ENCODE peak calls at places on chromosomes 16 and 17, in five cellular contexts. One of them, this sample, is unnamed.

GRCh38 chr17:65485388-65486299 is 75.8 kb downstream of the AXIN2 start:
- DNase-seq in dorsolateral prefrontal cortex: peak
- DNase-seq in uterus: no peak
- DNase-seq in RWPE1: no peak
- DNase-seq in suprapubic skin: no peak
- DNase-seq in this sample: no peak

GRCh38 chr16:17885659-17886200 is 415.0 kb upstream of the XYLT1 start:
- DNase-seq in dorsolateral prefrontal cortex: no peak
- DNase-seq in RWPE1: no peak
- DNase-seq in uterus: no peak
- DNase-seq in suprapubic skin: no peak
- DNase-seq in this sample: no peak

GRCh38 chr16:27238016-27238587 is 30.5 kb downstream of the NSMCE1 start:
- DNase-seq in suprapubic skin: peak
- DNase-seq in dorsolateral prefrontal cortex: peak
- DNase-seq in RWPE1: no peak
- DNase-seq in uterus: peak
- DNase-seq in this sample: peak

GRCh38 chr17:27982688-27983087 is 59.8 kb upstream of the NLK start:
- DNase-seq in dorsolateral prefrontal cortex: no peak
- DNase-seq in suprapubic skin: no peak
- DNase-seq in uterus: no peak
- DNase-seq in RWPE1: no peak
- DNase-seq in this sample: no peak

GRCh38 chr17:20315821-20316220 is 151.5 kb downstream of the LGALS9B start:
- DNase-seq in suprapubic skin: no peak
- DNase-seq in uterus: no peak
- DNase-seq in RWPE1: no peak
- DNase-seq in dorsolateral prefrontal cortex: no peak
- DNase-seq in this sample: no peak

GRCh38 chr16:14172200-14172805 is 101.2 kb downstream of the MRTFB start:
- DNase-seq in suprapubic skin: no peak
- DNase-seq in uterus: no peak
- DNase-seq in dorsolateral prefrontal cortex: no peak
- DNase-seq in RWPE1: no peak
- DNase-seq in this sample: no peak

GRCh38 chr16:8522757-8523156 is 67.6 kb downstream of the TMEM114 start:
- DNase-seq in RWPE1: no peak
- DNase-seq in suprapubic skin: no peak
- DNase-seq in uterus: no peak
- DNase-seq in dorsolateral prefrontal cortex: no peak
- DNase-seq in this sample: no peak

GRCh38 chr17:64641499-64641898 is 20.6 kb downstream of the SMURF2 start:
- DNase-seq in dorsolateral prefrontal cortex: no peak
- DNase-seq in uterus: no peak
- DNase-seq in RWPE1: no peak
- DNase-seq in suprapubic skin: no peak
- DNase-seq in this sample: no peak

GRCh38 chr17:75036643-75037268 is 10.0 kb downstream of the ATP5PD start:
- DNase-seq in uterus: peak
- DNase-seq in RWPE1: peak
- DNase-seq in dorsolateral prefrontal cortex: peak
- DNase-seq in suprapubic skin: peak
- DNase-seq in this sample: peak

GRCh38 chr16:30786936-30787612 is at the start of gene ZNF629:
- DNase-seq in uterus: peak
- DNase-seq in suprapubic skin: no peak
- DNase-seq in RWPE1: peak
- DNase-seq in dorsolateral prefrontal cortex: peak
- DNase-seq in this sample: peak

GRCh38 chr17:56593741-56594527 is 435 bp downstream of the NOG start:
- DNase-seq in suprapubic skin: no peak
- DNase-seq in dorsolateral prefrontal cortex: peak
- DNase-seq in RWPE1: peak
- DNase-seq in uterus: no peak
- DNase-seq in this sample: no peak

GRCh38 chr16:85754403-85754802 is 3.5 kb upstream of the C16orf74 start:
- DNase-seq in dorsolateral prefrontal cortex: no peak
- DNase-seq in RWPE1: no peak
- DNase-seq in uterus: no peak
- DNase-seq in suprapubic skin: no peak
- DNase-seq in this sample: no peak

GRCh38 chr17:31488264-31488981 is 96.9 kb downstream of the RAB11FIP4 start:
- DNase-seq in dorsolateral prefrontal cortex: no peak
- DNase-seq in RWPE1: peak
- DNase-seq in uterus: no peak
- DNase-seq in suprapubic skin: no peak
- DNase-seq in this sample: no peak

GRCh38 chr16:75081179-75081859 is 35.3 kb downstream of the LDHD start:
- DNase-seq in RWPE1: no peak
- DNase-seq in dorsolateral prefrontal cortex: no peak
- DNase-seq in suprapubic skin: no peak
- DNase-seq in uterus: no peak
- DNase-seq in this sample: no peak

GRCh38 chr17:44970136-44970737 is 2.1 kb upstream of the C1QL1 start:
- DNase-seq in suprapubic skin: no peak
- DNase-seq in dorsolateral prefrontal cortex: peak
- DNase-seq in uterus: peak
- DNase-seq in RWPE1: no peak
- DNase-seq in this sample: no peak

GRCh38 chr16:49556252-49557069 is 182.9 kb downstream of the C16orf78 start:
- DNase-seq in RWPE1: peak
- DNase-seq in suprapubic skin: no peak
- DNase-seq in uterus: no peak
- DNase-seq in dorsolateral prefrontal cortex: no peak
- DNase-seq in this sample: no peak

GRCh38 chr16:3443108-3444031 is at the start of the genes NAA60 and ZNF597:
- DNase-seq in uterus: peak
- DNase-seq in RWPE1: peak
- DNase-seq in dorsolateral prefrontal cortex: peak
- DNase-seq in suprapubic skin: peak
- DNase-seq in this sample: peak

GRCh38 chr17:57559634-57560387 is 185.3 kb downstream of the CCDC182 start:
- DNase-seq in uterus: no peak
- DNase-seq in suprapubic skin: no peak
- DNase-seq in dorsolateral prefrontal cortex: no peak
- DNase-seq in RWPE1: no peak
- DNase-seq in this sample: no peak

GRCh38 chr16:30997887-30998711 is 12.3 kb downstream of the STX1B start:
- DNase-seq in RWPE1: peak
- DNase-seq in suprapubic skin: no peak
- DNase-seq in dorsolateral prefrontal cortex: no peak
- DNase-seq in uterus: peak
- DNase-seq in this sample: peak

GRCh38 chr17:45016823-45017222 is 34.6 kb downstream of the DCAKD start:
- DNase-seq in dorsolateral prefrontal cortex: no peak
- DNase-seq in RWPE1: no peak
- DNase-seq in uterus: no peak
- DNase-seq in suprapubic skin: no peak
- DNase-seq in this sample: no peak

GRCh38 chr16:67760206-67760605 is 41.1 kb upstream of the GFOD2 start:
- DNase-seq in suprapubic skin: no peak
- DNase-seq in RWPE1: no peak
- DNase-seq in dorsolateral prefrontal cortex: no peak
- DNase-seq in uterus: no peak
- DNase-seq in this sample: no peak

GRCh38 chr17:39611441-39612112 is 3.9 kb upstream of the NEUROD2 start:
- DNase-seq in RWPE1: no peak
- DNase-seq in uterus: no peak
- DNase-seq in dorsolateral prefrontal cortex: no peak
- DNase-seq in suprapubic skin: no peak
- DNase-seq in this sample: no peak

GRCh38 chr16:13811834-13812233 is 108.1 kb upstream of the ERCC4 start:
- DNase-seq in RWPE1: no peak
- DNase-seq in suprapubic skin: no peak
- DNase-seq in uterus: no peak
- DNase-seq in dorsolateral prefrontal cortex: no peak
- DNase-seq in this sample: no peak

GRCh38 chr16:5018791-5019190 is 14.9 kb downstream of the NAGPA start:
- DNase-seq in suprapubic skin: no peak
- DNase-seq in RWPE1: no peak
- DNase-seq in dorsolateral prefrontal cortex: no peak
- DNase-seq in uterus: no peak
- DNase-seq in this sample: no peak

GRCh38 chr16:51193879-51194278 is 42.8 kb upstream of the SALL1 start:
- DNase-seq in uterus: no peak
- DNase-seq in dorsolateral prefrontal cortex: no peak
- DNase-seq in suprapubic skin: no peak
- DNase-seq in RWPE1: no peak
- DNase-seq in this sample: no peak

GRCh38 chr17:17609121-17609520 is 17.6 kb upstream of the PEMT start:
- DNase-seq in uterus: no peak
- DNase-seq in RWPE1: peak
- DNase-seq in dorsolateral prefrontal cortex: no peak
- DNase-seq in suprapubic skin: no peak
- DNase-seq in this sample: no peak

GRCh38 chr17:17612085-17613022 is 20.8 kb upstream of the PEMT start:
- DNase-seq in uterus: no peak
- DNase-seq in suprapubic skin: no peak
- DNase-seq in dorsolateral prefrontal cortex: no peak
- DNase-seq in RWPE1: no peak
- DNase-seq in this sample: no peak

GRCh38 chr17:17613708-17614114 is 22.2 kb upstream of the PEMT start:
- DNase-seq in uterus: peak
- DNase-seq in dorsolateral prefrontal cortex: no peak
- DNase-seq in RWPE1: peak
- DNase-seq in suprapubic skin: no peak
- DNase-seq in this sample: peak
- TF ChIP-seq CTCF in uterus: peak
- TF ChIP-seq CTCF in dorsolateral prefrontal cortex: peak
- TF ChIP-seq CTCF in RWPE1: peak
- TF ChIP-seq CTCF in suprapubic skin: peak
- TF ChIP-seq CTCF in this sample: no peak

GRCh38 chr17:42388381-42389134 is at the start of gene STAT3:
- DNase-seq in RWPE1: peak
- DNase-seq in uterus: peak
- DNase-seq in dorsolateral prefrontal cortex: peak
- DNase-seq in suprapubic skin: peak
- DNase-seq in this sample: peak
- TF ChIP-seq CTCF in RWPE1: no peak
- TF ChIP-seq CTCF in uterus: peak
- TF ChIP-seq CTCF in dorsolateral prefrontal cortex: peak
- TF ChIP-seq CTCF in suprapubic skin: no peak
- TF ChIP-seq CTCF in this sample: no peak

DNA sequence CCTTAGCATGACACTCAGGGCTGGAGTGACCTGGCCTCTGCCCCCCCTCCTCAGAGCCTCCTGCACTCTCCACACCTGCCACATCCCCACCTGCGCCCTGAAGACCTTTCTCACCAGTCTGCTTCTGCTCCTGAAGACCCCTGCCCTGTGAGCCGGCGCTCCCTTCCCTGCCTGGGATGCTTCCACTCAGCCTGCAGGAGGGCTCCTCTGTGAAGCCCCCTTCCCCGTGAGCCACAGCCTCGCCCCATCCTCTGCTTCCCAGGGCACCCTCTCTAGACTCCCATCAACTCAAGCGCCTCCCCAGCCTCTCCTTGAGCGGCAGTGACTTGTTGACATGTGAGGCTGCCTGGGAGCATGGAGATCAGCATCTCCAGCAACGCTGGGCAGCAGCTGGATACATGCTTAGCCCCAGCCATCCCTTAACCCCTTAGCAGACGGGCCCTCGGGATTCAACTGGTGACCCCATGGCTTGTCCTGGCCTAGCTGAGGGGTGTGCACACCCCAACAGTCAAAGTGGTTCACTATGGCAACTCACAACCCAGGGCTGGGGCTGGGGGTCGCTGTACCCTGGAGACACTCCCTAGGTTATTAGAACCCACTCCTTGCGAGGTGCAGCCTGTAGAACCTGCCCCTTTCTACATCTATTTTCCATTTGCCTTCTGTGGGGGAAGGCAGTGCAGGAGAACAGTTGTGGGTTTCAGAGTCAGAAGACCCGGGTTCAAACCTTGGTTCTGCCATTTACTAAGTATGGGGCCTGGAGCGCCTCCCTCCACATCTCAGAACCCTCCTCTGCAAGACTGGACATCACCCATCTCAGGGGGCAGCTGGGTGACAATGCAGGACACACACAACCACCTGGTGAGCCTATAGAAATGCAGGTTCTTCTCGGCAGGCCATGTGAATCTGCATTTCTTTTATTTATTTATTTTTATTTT is 21.5 kb downstream of the TMEM235 start:
- DNase-seq in dorsolateral prefrontal cortex: no peak
- DNase-seq in uterus: no peak
- DNase-seq in RWPE1: no peak
- DNase-seq in suprapubic skin: no peak
- DNase-seq in this sample: no peak
- TF ChIP-seq CTCF in dorsolateral prefrontal cortex: no peak
- TF ChIP-seq CTCF in uterus: no peak
- TF ChIP-seq CTCF in RWPE1: no peak
- TF ChIP-seq CTCF in suprapubic skin: no peak
- TF ChIP-seq CTCF in this sample: no peak

GRCh38 chr16:1614226-1615102 is 2.3 kb downstream of the CRAMP1 start:
- DNase-seq in RWPE1: peak
- DNase-seq in uterus: no peak
- DNase-seq in suprapubic skin: no peak
- DNase-seq in dorsolateral prefrontal cortex: no peak
- DNase-seq in this sample: no peak

GRCh38 chr16:1613240-1613639 is 1.1 kb downstream of the CRAMP1 start:
- DNase-seq in dorsolateral prefrontal cortex: no peak
- DNase-seq in uterus: no peak
- DNase-seq in RWPE1: peak
- DNase-seq in suprapubic skin: no peak
- DNase-seq in this sample: no peak

GRCh38 chr16:1610841-1611653 is 825 bp downstream of the IFT140 start:
- DNase-seq in suprapubic skin: no peak
- DNase-seq in dorsolateral prefrontal cortex: peak
- DNase-seq in uterus: no peak
- DNase-seq in RWPE1: no peak
- DNase-seq in this sample: no peak

GRCh38 chr16:1613728-1614225 is 1.6 kb downstream of the CRAMP1 start:
- DNase-seq in dorsolateral prefrontal cortex: no peak
- DNase-seq in uterus: peak
- DNase-seq in suprapubic skin: no peak
- DNase-seq in RWPE1: peak
- DNase-seq in this sample: peak

DNA sequence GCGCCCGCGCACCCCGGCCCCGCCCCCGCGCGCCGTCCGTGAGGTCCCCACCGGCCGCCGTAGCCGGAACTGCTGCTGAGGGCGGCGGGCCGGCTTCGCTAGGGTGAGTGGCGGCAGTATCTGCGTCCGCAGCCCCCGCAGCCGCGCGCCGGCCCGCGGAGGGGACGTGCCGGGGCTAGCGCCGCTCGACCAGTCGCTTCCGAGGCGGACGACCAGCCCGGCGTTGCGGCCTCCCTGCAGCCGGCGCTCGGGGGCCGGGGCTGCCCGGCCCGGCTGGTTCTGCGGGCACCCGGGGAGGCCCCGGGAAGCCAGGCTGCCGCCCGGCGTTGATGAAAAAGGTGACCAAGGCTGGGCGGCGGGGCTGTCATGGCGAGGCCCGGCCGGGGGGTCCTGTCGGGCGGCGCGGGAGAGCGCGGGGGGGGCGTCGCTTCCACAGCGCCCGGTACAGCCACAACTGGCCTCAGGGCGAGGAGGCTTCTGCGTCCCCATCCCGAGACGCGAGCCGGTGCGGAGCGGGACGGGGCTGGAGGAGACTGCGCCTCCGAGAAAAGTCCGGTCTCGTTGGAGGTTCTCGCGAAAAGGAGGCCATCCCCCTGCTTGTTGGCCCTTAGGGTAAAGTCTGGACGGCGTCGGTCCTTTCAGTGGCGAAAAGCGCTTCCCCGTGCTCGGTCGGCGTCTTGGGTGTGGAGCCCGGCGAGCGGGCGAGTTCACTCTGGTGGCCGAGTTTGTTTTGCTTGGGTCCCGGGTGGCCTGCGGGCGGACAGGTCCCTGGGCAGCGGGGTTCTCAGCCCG is at the start of gene CRAMP1:
- DNase-seq in RWPE1: peak
- DNase-seq in dorsolateral prefrontal cortex: no peak
- DNase-seq in uterus: peak
- DNase-seq in suprapubic skin: no peak
- DNase-seq in this sample: no peak
- TF ChIP-seq CTCF in RWPE1: no peak
- TF ChIP-seq CTCF in dorsolateral prefrontal cortex: no peak
- TF ChIP-seq CTCF in uterus: no peak
- TF ChIP-seq CTCF in suprapubic skin: no peak
- TF ChIP-seq CTCF in this sample: no peak

This sample was measured in omental fat pad.